ENCODE peak calls at places on chromosomes 3 and 15, in eight cellular contexts. One of them, this sample, is unnamed.

GRCh38 chr3:10074666-10075065 is 33.4 kb downstream of the FANCD2OS start:
- DNase-seq in HTR-8/SVneo: no peak
- DNase-seq in MM.1S: no peak
- DNase-seq in activated T-helper 1 cell treated with anti-CD3 and anti-CD28 coated beads, Interleukin-2, amount 50 U/mL, for 16 hours: no peak
- DNase-seq in GM23338: no peak
- DNase-seq in stomach: no peak
- DNase-seq in LoVo: no peak
- DNase-seq in endothelial cell: no peak
- DNase-seq in this sample: no peak

GRCh38 chr3:39208463-39209055 is 16.2 kb upstream of the XIRP1 start:
- DNase-seq in GM23338: peak; percentile 84
- DNase-seq in stomach: peak; percentile 53
- DNase-seq in LoVo: peak; percentile 47
- DNase-seq in activated T-helper 1 cell treated with anti-CD3 and anti-CD28 coated beads, Interleukin-2, amount 50 U/mL, for 16 hours: no peak
- DNase-seq in MM.1S: peak; percentile 72
- DNase-seq in endothelial cell: peak; percentile 67
- DNase-seq in HTR-8/SVneo: peak; percentile 49
- DNase-seq in this sample: no peak

GRCh38 chr15:92043283-92043682 is 189.8 kb downstream of the SLCO3A1 start:
- DNase-seq in activated T-helper 1 cell treated with anti-CD3 and anti-CD28 coated beads, Interleukin-2, amount 50 U/mL, for 16 hours: no peak
- DNase-seq in GM23338: no peak
- DNase-seq in LoVo: no peak
- DNase-seq in endothelial cell: no peak
- DNase-seq in MM.1S: no peak
- DNase-seq in HTR-8/SVneo: no peak
- DNase-seq in stomach: no peak
- DNase-seq in this sample: no peak

GRCh38 chr3:58999779-59000170 is 50.0 kb downstream of the CFAP20DC start:
- DNase-seq in MM.1S: no peak
- DNase-seq in endothelial cell: no peak
- DNase-seq in stomach: no peak
- DNase-seq in HTR-8/SVneo: no peak
- DNase-seq in activated T-helper 1 cell treated with anti-CD3 and anti-CD28 coated beads, Interleukin-2, amount 50 U/mL, for 16 hours: no peak
- DNase-seq in GM23338: no peak
- DNase-seq in LoVo: no peak
- DNase-seq in this sample: no peak

GRCh38 chr3:188863999-188864406 is 307.8 kb upstream of the TPRG1 start:
- DNase-seq in stomach: no peak
- DNase-seq in MM.1S: no peak
- DNase-seq in GM23338: no peak
- DNase-seq in LoVo: no peak
- DNase-seq in activated T-helper 1 cell treated with anti-CD3 and anti-CD28 coated beads, Interleukin-2, amount 50 U/mL, for 16 hours: no peak
- DNase-seq in HTR-8/SVneo: no peak
- DNase-seq in endothelial cell: no peak
- DNase-seq in this sample: no peak

GRCh38 chr15:72771329-72771725 is 12.2 kb downstream of the ADPGK start:
- DNase-seq in endothelial cell: no peak
- DNase-seq in MM.1S: no peak
- DNase-seq in GM23338: no peak
- DNase-seq in HTR-8/SVneo: no peak
- DNase-seq in activated T-helper 1 cell treated with anti-CD3 and anti-CD28 coated beads, Interleukin-2, amount 50 U/mL, for 16 hours: no peak
- DNase-seq in stomach: no peak
- DNase-seq in LoVo: no peak
- DNase-seq in this sample: no peak

GRCh38 chr15:77060560-77060959 is 10.3 kb downstream of the TSPAN3 start:
- DNase-seq in LoVo: no peak
- DNase-seq in GM23338: no peak
- DNase-seq in endothelial cell: no peak
- DNase-seq in stomach: no peak
- DNase-seq in activated T-helper 1 cell treated with anti-CD3 and anti-CD28 coated beads, Interleukin-2, amount 50 U/mL, for 16 hours: no peak
- DNase-seq in HTR-8/SVneo: no peak
- DNase-seq in MM.1S: peak; percentile 21
- DNase-seq in this sample: no peak

GRCh38 chr3:182487048-182487447 is 306.3 kb upstream of the ATP11B start:
- DNase-seq in LoVo: no peak
- DNase-seq in GM23338: no peak
- DNase-seq in activated T-helper 1 cell treated with anti-CD3 and anti-CD28 coated beads, Interleukin-2, amount 50 U/mL, for 16 hours: no peak
- DNase-seq in endothelial cell: no peak
- DNase-seq in MM.1S: no peak
- DNase-seq in stomach: no peak
- DNase-seq in HTR-8/SVneo: no peak
- DNase-seq in this sample: no peak

GRCh38 chr3:90011136-90011535 is 903.7 kb downstream of the EPHA3 start:
- DNase-seq in HTR-8/SVneo: no peak
- DNase-seq in GM23338: no peak
- DNase-seq in activated T-helper 1 cell treated with anti-CD3 and anti-CD28 coated beads, Interleukin-2, amount 50 U/mL, for 16 hours: no peak
- DNase-seq in stomach: no peak
- DNase-seq in MM.1S: no peak
- DNase-seq in endothelial cell: no peak
- DNase-seq in LoVo: no peak
- DNase-seq in this sample: no peak

GRCh38 chr3:105368575-105369500 is 2.1 kb downstream of the ALCAM start:
- DNase-seq in stomach: peak; percentile 70
- DNase-seq in endothelial cell: peak; percentile 27
- DNase-seq in activated T-helper 1 cell treated with anti-CD3 and anti-CD28 coated beads, Interleukin-2, amount 50 U/mL, for 16 hours: peak; percentile 55
- DNase-seq in MM.1S: peak; percentile 84
- DNase-seq in HTR-8/SVneo: peak; percentile 14
- DNase-seq in GM23338: peak; percentile 59
- DNase-seq in LoVo: peak; percentile 80
- DNase-seq in this sample: peak; percentile 55

GRCh38 chr3:29314727-29315088 is 33.8 kb downstream of the RBMS3 start:
- DNase-seq in activated T-helper 1 cell treated with anti-CD3 and anti-CD28 coated beads, Interleukin-2, amount 50 U/mL, for 16 hours: no peak
- DNase-seq in LoVo: no peak
- DNase-seq in HTR-8/SVneo: no peak
- DNase-seq in MM.1S: no peak
- DNase-seq in endothelial cell: no peak
- DNase-seq in GM23338: no peak
- DNase-seq in stomach: no peak
- DNase-seq in this sample: no peak

GRCh38 chr15:36484038-36484778 is 95.2 kb upstream of the CDIN1 start:
- DNase-seq in endothelial cell: no peak
- DNase-seq in activated T-helper 1 cell treated with anti-CD3 and anti-CD28 coated beads, Interleukin-2, amount 50 U/mL, for 16 hours: no peak
- DNase-seq in GM23338: no peak
- DNase-seq in LoVo: no peak
- DNase-seq in HTR-8/SVneo: no peak
- DNase-seq in stomach: no peak
- DNase-seq in MM.1S: no peak
- DNase-seq in this sample: no peak

GRCh38 chr3:86695752-86696151 is 295.2 kb downstream of the VGLL3 start:
- DNase-seq in activated T-helper 1 cell treated with anti-CD3 and anti-CD28 coated beads, Interleukin-2, amount 50 U/mL, for 16 hours: no peak
- DNase-seq in HTR-8/SVneo: no peak
- DNase-seq in MM.1S: no peak
- DNase-seq in LoVo: no peak
- DNase-seq in stomach: no peak
- DNase-seq in GM23338: peak; percentile 40
- DNase-seq in endothelial cell: no peak
- DNase-seq in this sample: no peak

GRCh38 chr3:146227486-146227885 is 23.4 kb downstream of the PLSCR4 start:
- DNase-seq in endothelial cell: no peak
- DNase-seq in MM.1S: no peak
- DNase-seq in activated T-helper 1 cell treated with anti-CD3 and anti-CD28 coated beads, Interleukin-2, amount 50 U/mL, for 16 hours: no peak
- DNase-seq in stomach: no peak
- DNase-seq in GM23338: peak; percentile 8
- DNase-seq in LoVo: no peak
- DNase-seq in HTR-8/SVneo: no peak
- DNase-seq in this sample: no peak

GRCh38 chr3:122969585-122970453 is 57.7 kb downstream of the SEMA5B start:
- DNase-seq in activated T-helper 1 cell treated with anti-CD3 and anti-CD28 coated beads, Interleukin-2, amount 50 U/mL, for 16 hours: no peak
- DNase-seq in HTR-8/SVneo: no peak
- DNase-seq in stomach: no peak
- DNase-seq in endothelial cell: no peak
- DNase-seq in LoVo: no peak
- DNase-seq in GM23338: no peak
- DNase-seq in MM.1S: no peak
- DNase-seq in this sample: no peak